ENCODE peak calls at places on chromosomes 4 and X, in seven cellular contexts. U, A, B, J, P, Q and H are unnamed samples.

GRCh38 chr4:94341468-94341867 is 1.2 kb downstream of the HPGDS start:
- DNase-seq in U (no peak), A (no peak), B (no peak), J (no peak), P (no peak), Q (peak), H (no peak)

GRCh38 chr4:145852256-145852839 is 86.3 kb downstream of the ZNF827 start:
- DNase-seq in U (no peak), A (no peak), B (no peak), J (no peak), P (no peak), Q (peak), H (peak)

GRCh38 chr4:74944354-74944793 is 11.5 kb downstream of the PARM1 start:
- DNase-seq in U (no peak), A (no peak), B (no peak), J (no peak), P (peak), Q (no peak), H (no peak)

GRCh38 chrX:10450229-10450958 is 170.0 kb downstream of the MID1 start:
- DNase-seq in U (peak), A (no peak), B (no peak), J (no peak), P (no peak), Q (peak), H (peak)

GRCh38 chr4:35052546-35052945 is 1191.8 kb downstream of the ARAP2 start:
- DNase-seq in U (no peak), A (no peak), B (no peak), J (no peak), P (no peak), Q (no peak), H (no peak)

GRCh38 chrX:140091276-140091886 is 126.1 kb upstream of the CXorf66 start:
- DNase-seq in U (no peak), A (peak), B (peak), J (peak), P (peak), Q (no peak), H (no peak)

GRCh38 chr4:168923526-168924194 is 86.4 kb downstream of the CBR4 start:
- DNase-seq in U (peak), A (peak), B (no peak), J (peak), P (peak), Q (peak), H (peak)

GRCh38 chrX:155888139-155888538 is 7.0 kb downstream of the VAMP7 start:
- DNase-seq in U (peak), A (no peak), B (no peak), J (no peak), P (no peak), Q (peak), H (peak)

GRCh38 chr4:150561338-150561737 is 20.6 kb upstream of the MAB21L2 start:
- DNase-seq in U (no peak), A (no peak), B (no peak), J (no peak), P (no peak), Q (no peak), H (no peak)

GRCh38 chrX:35726176-35726575 is 72.0 kb upstream of the MAGEB16 start:
- DNase-seq in U (peak), A (no peak), B (no peak), J (peak), P (peak), Q (no peak), H (peak)

GRCh38 chr4:128159967-128160366 is 98.9 kb downstream of the LARP1B start:
- DNase-seq in U (peak), A (no peak), B (no peak), J (no peak), P (no peak), Q (no peak), H (peak)

GRCh38 chr4:108135549-108136209 is 33.1 kb downstream of the LEF1 start:
- DNase-seq in U (no peak), A (peak), B (no peak), J (no peak), P (no peak), Q (no peak), H (no peak)

GRCh38 chr4:68272860-68273259 is 27.4 kb upstream of the TMPRSS11B start:
- DNase-seq in U (no peak), A (peak), B (no peak), J (no peak), P (no peak), Q (peak), H (peak)

GRCh38 chr4:142110136-142110535 is 473.8 kb downstream of the IL15 start:
- DNase-seq in U (peak), A (no peak), B (no peak), J (no peak), P (no peak), Q (no peak), H (no peak)

GRCh38 chr4:40168070-40168469 is 28.8 kb upstream of the RHOH start:
- DNase-seq in U (no peak), A (no peak), B (no peak), J (no peak), P (no peak), Q (no peak), H (no peak)

GRCh38 chr4:48943387-48943786 is 36.8 kb upstream of the OCIAD2 start:
- DNase-seq in U (no peak), A (no peak), B (no peak), J (peak), P (no peak), Q (no peak), H (no peak)
- TF ChIP-seq CTCF in U (peak), A (peak), B (no peak), J (peak), P (no peak), Q (no peak), H (peak)

GRCh38 chr4:8201341-8201781 is 2.3 kb downstream of the SH3TC1 start:
- DNase-seq in U (no peak), A (no peak), B (no peak), J (peak), P (no peak), Q (no peak), H (no peak)
- H3K4me3 ChIP-seq in U (no peak), A (no peak), B (no peak), J (peak), P (no peak), Q (no peak), H (no peak)

GRCh38 chr4:15513545-15513944 is 43.9 kb downstream of the CC2D2A start:
- DNase-seq in U (peak), A (no peak), B (no peak), J (no peak), P (no peak), Q (no peak), H (peak)
- TF ChIP-seq CTCF in U (no peak), A (no peak), B (peak), J (no peak), P (no peak), Q (no peak), H (no peak)

DNA sequence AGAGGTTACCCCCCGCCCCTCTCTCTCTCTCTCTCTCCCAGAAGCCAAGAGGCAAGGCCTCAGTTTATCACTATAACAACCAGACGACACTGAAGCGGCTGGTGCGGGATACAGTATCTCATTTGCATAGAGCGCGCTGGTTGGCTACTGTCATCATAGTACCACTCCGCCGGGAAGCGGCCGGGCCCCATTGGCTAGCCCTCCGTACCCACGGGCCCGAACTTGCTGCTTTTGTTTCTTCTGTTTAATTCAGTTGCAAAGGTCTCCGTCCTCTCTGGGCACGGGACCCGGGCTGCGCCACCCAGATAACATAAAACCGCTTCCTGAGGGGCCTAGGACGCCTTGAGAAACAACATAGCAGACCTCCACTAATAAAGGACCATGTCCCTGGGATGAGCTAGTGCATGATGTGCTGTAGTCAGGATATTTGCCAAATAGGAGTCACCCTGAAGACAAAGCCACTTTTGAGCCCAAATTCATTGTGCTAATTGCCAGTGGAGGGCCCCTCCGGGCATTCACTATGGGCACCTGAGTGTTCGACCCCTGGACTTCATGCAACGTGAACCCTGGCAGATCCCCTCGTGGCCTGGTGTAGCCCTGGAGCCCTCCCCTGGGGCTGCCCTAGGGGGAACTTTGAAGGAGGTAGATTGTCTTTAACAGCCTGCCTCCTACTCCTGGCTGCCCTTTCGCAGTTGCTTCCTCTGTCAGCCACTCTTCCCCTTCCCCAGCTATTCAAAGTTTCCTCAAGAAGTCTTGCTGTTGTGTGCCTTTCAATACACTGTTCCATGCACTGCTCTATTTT is at the start of gene PCYT1B:
- DNase-seq in U (peak), A (peak), B (peak), J (peak), P (peak), Q (peak), H (peak)
- H3K4me3 ChIP-seq in U (peak), A (peak), B (peak), J (peak), P (no peak), Q (no peak), H (peak)

DNA sequence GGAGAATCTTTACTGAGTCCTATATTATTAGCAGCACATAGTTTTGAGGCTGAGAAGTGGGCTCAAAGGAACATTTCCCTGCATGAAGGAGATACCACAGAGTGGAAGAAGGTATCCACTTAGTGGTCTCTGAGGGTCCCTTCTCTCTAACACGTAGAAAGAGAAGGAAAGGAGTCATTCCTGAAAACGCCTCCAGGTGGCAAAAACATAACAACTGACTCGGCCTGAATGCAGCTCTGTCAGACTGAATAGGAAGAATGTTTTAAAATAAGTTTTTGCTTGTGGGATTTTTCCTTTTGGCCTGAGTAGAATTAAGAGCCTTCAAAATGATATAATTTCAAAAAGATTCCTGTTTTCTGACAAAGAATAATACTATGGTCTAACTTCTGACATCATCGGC is 23.3 kb downstream of the RPGR start:
- DNase-seq in U (peak), A (peak), B (no peak), J (peak), P (no peak), Q (peak), H (peak)
- TF ChIP-seq CTCF in U (peak), A (peak), B (no peak), J (peak), P (no peak), Q (peak), H (peak)

DNA sequence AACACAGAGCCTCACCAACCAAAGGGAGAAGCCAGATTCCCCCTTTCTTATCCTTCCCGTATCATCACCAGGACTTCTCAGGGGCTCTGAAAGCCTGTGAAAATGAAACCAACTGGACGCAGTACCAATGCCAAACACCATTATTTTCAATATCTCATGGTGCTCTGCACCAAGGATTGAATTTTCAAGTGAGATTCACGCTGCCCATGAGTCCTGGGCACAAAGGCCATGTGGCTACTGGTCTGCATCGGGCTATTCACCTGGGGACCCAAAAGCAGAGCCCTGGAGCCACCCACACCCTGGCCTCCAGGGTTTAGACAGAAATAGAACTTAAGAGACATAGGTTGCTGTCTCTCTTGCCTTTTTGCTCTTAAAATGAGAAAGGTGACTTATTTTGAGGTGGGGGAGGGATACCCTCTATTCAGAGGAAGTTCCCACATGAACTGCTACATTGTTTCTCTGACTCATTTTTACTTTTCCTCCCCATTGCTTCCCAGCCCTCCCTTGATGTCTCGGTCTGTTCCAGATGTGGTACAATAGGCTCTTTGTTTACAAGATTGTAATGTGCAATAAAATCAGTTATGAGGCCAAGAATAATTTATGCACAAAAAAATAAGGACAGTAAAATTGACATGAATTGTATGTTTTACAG is 55.4 kb downstream of the MAML3 start:
- DNase-seq in U (peak), A (no peak), B (no peak), J (no peak), P (no peak), Q (peak), H (peak)
- H3K4me3 ChIP-seq in U (peak), A (no peak), B (no peak), J (no peak), P (no peak), Q (no peak), H (no peak)

GRCh38 chr4:124265701-124266100 is 446.8 kb downstream of the ANKRD50 start:
- DNase-seq in U (peak), A (no peak), B (no peak), J (no peak), P (no peak), Q (peak), H (peak)

GRCh38 chr4:124266706-124267105 is 445.8 kb downstream of the ANKRD50 start:
- DNase-seq in U (no peak), A (no peak), B (no peak), J (no peak), P (no peak), Q (no peak), H (no peak)

DNA sequence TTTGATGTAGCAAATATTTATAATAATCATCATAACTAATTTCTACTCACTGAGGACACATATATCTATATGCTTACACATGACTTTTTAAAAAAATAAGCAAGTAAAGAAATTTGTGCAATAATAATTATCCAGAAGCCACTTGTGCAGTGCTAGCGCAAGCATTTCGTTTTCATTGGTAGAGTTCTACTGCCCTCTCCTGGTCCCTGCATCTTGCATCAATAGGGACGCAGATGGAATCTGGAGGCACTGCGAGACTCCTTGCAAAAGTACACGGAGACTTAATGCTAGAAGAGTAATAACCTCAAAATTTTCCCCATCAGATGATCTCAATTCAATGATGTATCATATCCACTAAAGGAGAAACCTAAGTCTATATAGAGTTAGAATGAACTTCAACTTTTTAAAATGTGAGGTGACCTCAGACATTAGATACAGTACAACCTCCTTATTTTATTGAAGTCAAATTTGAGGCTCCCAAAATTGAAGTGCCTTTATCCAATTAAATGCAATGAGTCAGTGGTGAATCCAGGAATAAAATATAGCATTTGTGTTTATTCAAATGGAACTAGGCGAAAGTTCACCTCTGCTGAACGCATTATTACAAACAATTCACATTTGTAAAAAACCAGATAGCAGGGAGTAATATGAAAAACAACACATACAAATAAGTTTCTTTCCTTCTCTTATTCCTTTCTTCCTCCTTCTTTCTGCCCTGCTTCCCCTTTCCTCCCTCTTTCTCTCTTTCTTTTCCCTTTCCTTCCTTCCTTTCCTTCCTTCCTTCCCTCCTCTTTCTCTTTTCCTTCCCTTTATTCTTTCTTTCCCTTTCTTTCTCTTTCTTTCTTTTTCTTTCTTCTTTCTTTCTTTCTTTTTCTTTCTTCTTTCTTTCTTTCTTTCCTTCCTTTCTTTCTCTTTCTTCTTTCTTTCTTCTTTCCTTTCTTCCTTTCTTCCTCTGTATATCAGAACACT is 450.0 kb downstream of the ANKRD50 start:
- DNase-seq in U (peak), A (peak), B (peak), J (peak), P (peak), Q (peak), H (peak)
- TF ChIP-seq CTCF in U (peak), A (peak), B (peak), J (peak), P (peak), Q (peak), H (peak)

GRCh38 chrX:143635915-143636314 is at the start of gene SLITRK4:
- DNase-seq in U (no peak), A (peak), B (no peak), J (no peak), P (peak), Q (no peak), H (no peak)
- H3K4me3 ChIP-seq in U (no peak), A (peak), B (no peak), J (no peak), P (no peak), Q (no peak), H (no peak)

GRCh38 chr4:6263541-6264540 is 5.8 kb upstream of the WFS1 start:
- DNase-seq in U (peak), A (peak), B (no peak), J (peak), P (no peak), Q (peak), H (peak)
- TF ChIP-seq CTCF in U (peak), A (peak), B (peak), J (peak), P (peak), Q (peak), H (peak)

GRCh38 chr4:86358176-86358701 is 1.6 kb downstream of the MAPK10 start:
- DNase-seq in U (peak), A (peak), B (no peak), J (peak), P (no peak), Q (peak), H (no peak)

GRCh38 chr4:86362510-86362909 is 2.7 kb upstream of the MAPK10 start:
- DNase-seq in U (no peak), A (no peak), B (no peak), J (no peak), P (no peak), Q (no peak), H (no peak)

GRCh38 chr4:86357608-86358007 is 2.2 kb downstream of the MAPK10 start:
- DNase-seq in U (no peak), A (no peak), B (no peak), J (peak), P (no peak), Q (no peak), H (no peak)

GRCh38 chr4:86356831-86357230 is 3.0 kb downstream of the MAPK10 start:
- DNase-seq in U (no peak), A (peak), B (no peak), J (no peak), P (no peak), Q (no peak), H (no peak)

DNA sequence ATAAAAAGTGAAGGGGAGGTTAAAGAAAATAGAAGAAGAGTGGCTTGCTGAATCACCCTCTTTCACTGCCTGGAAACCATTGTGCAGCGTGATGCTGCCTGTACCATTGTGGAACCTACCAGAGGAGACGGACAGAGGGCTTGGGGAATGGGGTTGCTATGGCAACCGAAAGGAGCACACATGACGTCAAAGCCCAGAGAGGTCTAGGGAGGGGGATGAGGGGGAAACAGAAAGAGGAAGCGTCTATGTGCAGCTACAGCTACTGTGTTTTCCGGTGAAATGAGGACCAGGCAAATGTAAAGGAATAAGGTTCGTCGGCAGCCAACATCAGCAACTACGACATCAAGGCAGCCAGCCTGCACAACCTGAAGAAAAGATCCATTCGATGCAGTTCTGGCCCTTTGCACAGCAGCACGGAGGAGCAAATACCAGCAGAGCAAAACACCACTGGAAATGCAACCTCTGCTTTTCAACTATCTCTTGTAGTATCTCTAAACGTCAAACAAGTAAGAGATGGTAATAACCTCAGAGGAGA is at the start of gene MAPK10:
- DNase-seq in U (peak), A (peak), B (peak), J (peak), P (peak), Q (peak), H (peak)
- H3K4me3 ChIP-seq in U (peak), A (peak), B (peak), J (peak), P (no peak), Q (no peak), H (peak)